ENCODE peak calls at places on chromosomes 3 and 15, in ten cellular contexts. B is brain microvascular endothelial cell, G is BJ, O is endodermal cell, L is colonic mucosa, S is cardiac muscle cell, Q is tibial artery, N is aorta, M is fibroblast of lung, Z is IMR-90. C is an unnamed sample.

GRCh38 chr3:135531996-135532395 is 433.5 kb upstream of the PPP2R3A start:
- DNase-seq in L (peak; percentile 27), N (no peak), M (no peak), B (no peak), O (no peak), Q (no peak), S (no peak), G (no peak), Z (no peak), C (no peak)

GRCh38 chr3:468172-468571 is 271.6 kb downstream of the CHL1 start:
- DNase-seq in N (no peak), O (no peak), L (no peak), M (no peak), G (no peak), S (peak; percentile 20), B (no peak), Z (no peak), Q (no peak), C (peak; percentile 28)

GRCh38 chr3:60746043-60746638 is 505.1 kb downstream of the FHIT start:
- DNase-seq in S (no peak), O (no peak), L (no peak), Z (no peak), B (no peak), G (no peak), N (no peak), Q (no peak), M (peak; percentile 15), C (no peak)

GRCh38 chr3:120364101-120364500 is 14.9 kb upstream of the LRRC58 start:
- DNase-seq in N (no peak), Z (no peak), B (no peak), S (no peak), M (no peak), Q (no peak), G (no peak), O (no peak), L (no peak), C (no peak)

GRCh38 chr3:187955076-187955952 is 198.6 kb upstream of the LPP start:
- DNase-seq in Z (peak; percentile 93), N (no peak), G (peak; percentile 75), B (peak; percentile 78), M (peak; percentile 90), L (peak; percentile 22), S (no peak), O (no peak), Q (peak; percentile 79), C (no peak)

GRCh38 chr15:70741107-70741511 is 22.2 kb downstream of the UACA start:
- DNase-seq in N (peak; percentile 71), G (no peak), Q (peak; percentile 87), B (peak; percentile 78), M (peak; percentile 78), S (peak; percentile 70), Z (peak; percentile 90), O (no peak), L (peak; percentile 69), C (no peak)

GRCh38 chr3:111768571-111769100 is 90.4 kb upstream of the PHLDB2 start:
- DNase-seq in O (no peak), M (peak; percentile 100), N (no peak), G (peak; percentile 42), L (no peak), Z (peak; percentile 91), Q (no peak), B (peak; percentile 96), S (no peak), C (no peak)

GRCh38 chr3:77066829-77067228 is 26.9 kb downstream of the ROBO2 start:
- DNase-seq in N (no peak), Q (no peak), S (no peak), Z (no peak), G (no peak), B (no peak), L (no peak), O (no peak), M (no peak), C (no peak)

GRCh38 chr3:98532275-98532637 is 478 bp downstream of the GPR15 start:
- DNase-seq in G (no peak), Z (no peak), Q (no peak), S (no peak), N (no peak), O (no peak), L (no peak), B (no peak), M (no peak), C (no peak)

GRCh38 chr3:10554746-10555145 is 49.4 kb upstream of the ATP2B2 start:
- DNase-seq in B (no peak), Z (no peak), N (peak; percentile 59), O (no peak), M (no peak), L (no peak), G (no peak), Q (no peak), S (no peak), C (no peak)

GRCh38 chr3:61808526-61808925 is 247.2 kb downstream of the PTPRG start:
- DNase-seq in Q (no peak), L (peak; percentile 58), S (no peak), N (no peak), Z (no peak), G (no peak), B (no peak), O (no peak), M (peak; percentile 31), C (no peak)

GRCh38 chr3:57918123-57918837 is 89.9 kb upstream of the FLNB start:
- DNase-seq in M (peak; percentile 92), N (no peak), G (peak; percentile 91), Z (peak; percentile 87), Q (no peak), B (peak; percentile 76), L (no peak), S (no peak), O (no peak), C (no peak)

GRCh38 chr15:65192016-65192415 is 6.9 kb upstream of the CLPX start:
- DNase-seq in O (no peak), M (peak; percentile 24), G (no peak), Z (peak; percentile 13), B (peak; percentile 24), Q (no peak), N (no peak), S (no peak), L (no peak), C (no peak)

GRCh38 chr3:149575213-149575961 is 82.4 kb downstream of the WWTR1 start:
- DNase-seq in Z (peak; percentile 95), S (no peak), G (no peak), B (peak; percentile 85), Q (peak; percentile 81), L (peak; percentile 24), O (peak; percentile 65), N (peak; percentile 90), M (peak; percentile 95), C (no peak)

GRCh38 chr3:152997526-152997925 is 162.6 kb downstream of the P2RY1 start:
- DNase-seq in N (no peak), G (no peak), L (no peak), S (no peak), B (no peak), Z (no peak), Q (no peak), M (no peak), O (no peak), C (no peak)

GRCh38 chr3:35760147-35760546 is 120.8 kb downstream of the ARPP21 start:
- DNase-seq in Z (no peak), S (peak; percentile 13), Q (no peak), L (no peak), O (no peak), B (no peak), M (no peak), N (no peak), G (no peak), C (no peak)

GRCh38 chr3:113005622-113006021 is 14.8 kb downstream of the GTPBP8 start:
- DNase-seq in Z (no peak), O (no peak), Q (no peak), S (no peak), N (no peak), M (no peak), G (no peak), L (no peak), B (no peak), C (no peak)

GRCh38 chr3:106817706-106818105 is 559.5 kb upstream of the CCDC54 start:
- DNase-seq in L (no peak), N (no peak), G (no peak), B (no peak), Q (no peak), M (no peak), S (no peak), Z (no peak), O (peak; percentile 50), C (no peak)
- H3K36me3 ChIP-seq in L (no peaks in the 10 kb centered on the region), N (no peaks in the 10 kb centered on the region), G (no peaks in the 10 kb centered on the region), B (no peaks in the 10 kb centered on the region), Q (no peaks in the 10 kb centered on the region), M (no peaks in the 10 kb centered on the region), S (no peaks in the 10 kb centered on the region), Z (no peaks in the 10 kb centered on the region), O (no peaks in the 10 kb centered on the region), C (no peaks in the 10 kb centered on the region)

GRCh38 chr3:26621891-26622633 is 510 bp upstream of the LRRC3B start:
- DNase-seq in O (no peak), B (no peak), G (no peak), S (no peak), Z (no peak), Q (no peak), L (no peak), M (no peak), N (no peak), C (peak; percentile 28)
- H3K27me3 ChIP-seq in O (peaks cover 86% of the 10 kb centered on the region), B (peaks cover 22% of the 10 kb centered on the region), G (no peaks in the 10 kb centered on the region), S (peaks cover 91% of the 10 kb centered on the region), Z (no peaks in the 10 kb centered on the region), Q (peaks cover 47% of the 10 kb centered on the region), L (peaks cover 20% of the 10 kb centered on the region), M (no peaks in the 10 kb centered on the region), N (no peaks in the 10 kb centered on the region), C (peaks cover 57% of the 10 kb centered on the region)

GRCh38 chr15:43795197-43795596 is 3.1 kb downstream of the SERF2 start:
- DNase-seq in B (no peak), G (no peak), N (no peak), S (no peak), O (no peak), M (no peak), Z (no peak), L (no peak), Q (no peak), C (peak; percentile 30)
- H3K36me3 ChIP-seq in B (peaks cover 59% of the 10 kb centered on the region), G (peaks cover 29% of the 10 kb centered on the region), N (no peaks in the 10 kb centered on the region), S (peaks cover 11% of the 10 kb centered on the region), O (peaks cover 55% of the 10 kb centered on the region), M (peaks cover 27% of the 10 kb centered on the region), Z (peaks cover 54% of the 10 kb centered on the region), L (peaks cover 8% of the 10 kb centered on the region), Q (peaks cover 36% of the 10 kb centered on the region), C (peaks cover 22% of the 10 kb centered on the region)

GRCh38 chr15:89397653-89398023 is 63.0 kb upstream of the POLG start:
- DNase-seq in G (no peak), M (no peak), O (no peak), N (no peak), Q (no peak), S (no peak), Z (no peak), L (no peak), B (no peak), C (no peak)
- H3K27me3 ChIP-seq in G (peaks cover 52% of the 10 kb centered on the region), M (peaks cover 33% of the 10 kb centered on the region), O (peaks cover 100% of the 10 kb centered on the region), N (no peaks in the 10 kb centered on the region), Q (peaks cover 98% of the 10 kb centered on the region), S (peaks cover 100% of the 10 kb centered on the region), Z (peaks cover 68% of the 10 kb centered on the region), L (peaks cover 42% of the 10 kb centered on the region), B (peaks cover 67% of the 10 kb centered on the region), C (peaks cover 99% of the 10 kb centered on the region)

GRCh38 chr3:53187430-53187829 is 26.4 kb downstream of the PRKCD start:
- DNase-seq in N (no peak), S (no peak), M (peak; percentile 49), Z (peak; percentile 65), L (no peak), G (no peak), B (no peak), Q (no peak), O (no peak), C (no peak)
- H3K36me3 ChIP-seq in N (no peaks in the 10 kb centered on the region), S (no peaks in the 10 kb centered on the region), M (peaks cover 18% of the 10 kb centered on the region), Z (peaks cover 29% of the 10 kb centered on the region), L (no peaks in the 10 kb centered on the region), G (peaks cover 25% of the 10 kb centered on the region), B (peaks cover 35% of the 10 kb centered on the region), Q (peaks cover 81% of the 10 kb centered on the region), O (peaks cover 20% of the 10 kb centered on the region), C (peaks cover 11% of the 10 kb centered on the region)

GRCh38 chr3:170585937-170586310 is at the start of gene SLC7A14:
- DNase-seq in O (peak; percentile 87), L (no peak), B (peak; percentile 4), M (no peak), S (peak; percentile 38), Z (peak; percentile 21), N (no peak), G (no peak), Q (no peak), C (peak; percentile 87)
- H3K27me3 ChIP-seq in O (peaks cover 62% of the 10 kb centered on the region), L (peaks cover 25% of the 10 kb centered on the region), B (peaks cover 29% of the 10 kb centered on the region), M (peaks cover 13% of the 10 kb centered on the region), S (peaks cover 58% of the 10 kb centered on the region), Z (peaks cover 35% of the 10 kb centered on the region), N (no peaks in the 10 kb centered on the region), G (peaks cover 24% of the 10 kb centered on the region), Q (peaks cover 44% of the 10 kb centered on the region), C (peaks cover 17% of the 10 kb centered on the region)